ENCODE peak calls at places on chromosome 1, in five cellular contexts. F is body of pancreas, A is ovary, B is fibroblast of the aortic adventitia, O is epithelial cell of proximal tubule. N is an unnamed sample.

GRCh38 chr1:89274431-89274857 is 1.8 kb upstream of the GBP5 start:
- DNase-seq in F (no peak), A (peak), B (peak), O (peak), N (peak)

GRCh38 chr1:24952413-24952841 is 22.4 kb upstream of the RUNX3 start:
- DNase-seq in F (no peak), A (no peak), B (no peak), O (no peak), N (no peak)

GRCh38 chr1:224884428-224884827 is 45.0 kb upstream of the DNAH14 start:
- DNase-seq in F (no peak), A (no peak), B (peak), O (no peak), N (no peak)

GRCh38 chr1:27520651-27521050 is 30.7 kb upstream of the WASF2 start:
- DNase-seq in F (no peak), A (no peak), B (no peak), O (no peak), N (no peak)

GRCh38 chr1:147719029-147719703 is 41.2 kb downstream of the GJA5 start:
- DNase-seq in F (no peak), A (no peak), B (no peak), O (no peak), N (no peak)

GRCh38 chr1:229699613-229700242 is 73.7 kb downstream of the URB2 start:
- DNase-seq in F (no peak), A (no peak), B (peak), O (no peak), N (peak)

GRCh38 chr1:1381294-1381693 is 6.3 kb upstream of the AURKAIP1 start:
- DNase-seq in F (no peak), A (no peak), B (no peak), O (no peak), N (no peak)

GRCh38 chr1:33802268-33802667 is 61.6 kb upstream of the HMGB4 start:
- DNase-seq in F (no peak), A (no peak), B (no peak), O (no peak), N (no peak)

GRCh38 chr1:107141491-107142369 is 891 bp downstream of the NTNG1 start:
- DNase-seq in F (peak), A (no peak), B (peak), O (peak), N (peak)

GRCh38 chr1:233406339-233406960 is 78.9 kb downstream of the MAP3K21 start:
- DNase-seq in F (no peak), A (no peak), B (no peak), O (no peak), N (no peak)

GRCh38 chr1:36771678-36772284 is 262.5 kb downstream of the GRIK3 start:
- DNase-seq in F (no peak), A (no peak), B (no peak), O (no peak), N (no peak)

GRCh38 chr1:13922440-13922839 is 222.5 kb downstream of the PRDM2 start:
- DNase-seq in F (no peak), A (no peak), B (no peak), O (no peak), N (no peak)

GRCh38 chr1:30957560-30958222 is 49.1 kb upstream of the SDC3 start:
- DNase-seq in F (no peak), A (no peak), B (no peak), O (no peak), N (no peak)

GRCh38 chr1:205491794-205492193 is 12.7 kb upstream of the CDK18 start:
- DNase-seq in F (no peak), A (no peak), B (peak), O (no peak), N (no peak)

GRCh38 chr1:7302873-7303272 is 468.2 kb upstream of the VAMP3 start:
- DNase-seq in F (no peak), A (no peak), B (no peak), O (no peak), N (no peak)
- TF ChIP-seq CTCF in F (no peak), A (no peak), B (peak), O (no peak), N (peak)

DNA sequence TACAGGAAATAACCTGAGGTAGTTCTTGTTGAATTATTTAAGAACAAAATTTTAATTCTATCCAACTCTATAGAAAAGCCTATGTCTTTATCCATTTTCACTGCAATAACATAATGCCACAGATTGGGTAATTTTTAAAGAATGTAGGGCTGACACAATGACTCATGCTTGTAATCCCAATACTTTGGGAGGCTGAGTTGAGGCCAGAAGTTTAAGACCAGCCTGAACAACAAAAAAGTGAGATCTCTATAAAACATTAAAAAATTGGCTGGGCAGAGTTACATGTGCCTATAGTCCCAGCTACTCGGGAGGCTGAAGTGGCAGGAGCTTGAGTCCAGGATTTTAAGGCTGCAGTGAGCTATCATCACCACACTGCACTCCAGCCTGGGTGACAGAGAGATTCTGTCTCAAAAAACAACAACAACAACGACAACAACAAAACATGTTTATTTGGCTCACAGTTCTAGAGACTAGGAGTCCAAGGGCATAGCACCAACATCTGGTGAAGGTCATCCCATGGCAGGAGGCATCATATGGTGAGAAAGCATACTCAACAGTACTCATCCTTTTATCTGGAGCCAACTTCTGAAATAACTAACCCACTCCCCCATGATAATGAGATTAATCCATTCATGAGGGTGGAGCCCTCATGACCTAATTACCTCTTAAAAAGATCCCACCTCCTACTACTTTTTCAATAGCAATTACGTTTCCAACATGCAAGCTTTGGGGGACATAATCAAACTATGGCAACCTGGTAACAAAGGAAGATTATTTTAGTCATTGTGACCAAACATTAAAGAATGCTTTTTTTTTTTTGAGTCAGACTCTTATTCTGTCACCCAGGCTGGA is 59.6 kb downstream of the ABL2 start:
- DNase-seq in F (no peak), A (no peak), B (peak), O (no peak), N (peak)
- H3K4me3 ChIP-seq in F (no peak), A (no peak), B (no peak), O (no peak), N (no peak)

GRCh38 chr1:14925336-14926136 is 228.0 kb upstream of the TMEM51 start:
- DNase-seq in F (no peak), A (no peak), B (no peak), O (no peak), N (no peak)
- TF ChIP-seq CTCF in F (no peak), A (no peak), B (peak), O (peak), N (peak)

GRCh38 chr1:204417231-204417997 is 5.8 kb upstream of the PPP1R15B start:
- DNase-seq in F (peak), A (peak), B (peak), O (peak), N (peak)
- H3K4me3 ChIP-seq in F (no peak), A (no peak), B (peak), O (peak), N (no peak)

GRCh38 chr1:90955769-90956168 is 66.1 kb downstream of the ZNF644 start:
- DNase-seq in F (no peak), A (no peak), B (no peak), O (no peak), N (no peak)

GRCh38 chr1:90952906-90953305 is 68.9 kb downstream of the ZNF644 start:
- DNase-seq in F (no peak), A (no peak), B (no peak), O (no peak), N (no peak)

GRCh38 chr1:90946630-90947029 is 75.2 kb downstream of the ZNF644 start:
- DNase-seq in F (no peak), A (no peak), B (no peak), O (no peak), N (no peak)

GRCh38 chr1:90948301-90948700 is 73.5 kb downstream of the ZNF644 start:
- DNase-seq in F (no peak), A (no peak), B (no peak), O (no peak), N (no peak)

DNA sequence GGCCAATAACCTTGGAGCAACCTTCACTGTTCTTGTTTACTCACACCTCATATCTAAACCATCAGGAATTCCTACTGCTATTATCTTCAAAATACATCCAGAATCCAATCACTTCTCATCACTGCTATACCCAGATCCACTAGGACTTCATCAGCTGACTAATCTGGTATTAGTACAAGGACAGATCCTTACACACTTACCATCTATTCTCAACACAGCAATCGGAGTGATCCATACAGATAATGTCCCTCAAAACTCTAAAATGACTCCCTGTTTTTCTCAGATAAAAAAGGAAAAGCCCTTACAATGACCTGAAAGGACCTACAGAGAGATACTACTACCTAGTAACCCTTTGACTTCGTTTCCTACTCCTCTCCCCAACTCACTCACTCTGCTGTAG is 70.8 kb downstream of the ZNF644 start:
- DNase-seq in F (no peak), A (no peak), B (no peak), O (no peak), N (no peak)
- TF ChIP-seq CTCF in F (no peak), A (no peak), B (no peak), O (no peak), N (no peak)

GRCh38 chr1:67431869-67432578 is 1.8 kb upstream of the SERBP1 start:
- DNase-seq in F (no peak), A (no peak), B (no peak), O (no peak), N (no peak)
- H3K4me3 ChIP-seq in F (no peak), A (peak), B (peak), O (peak), N (no peak)

DNA sequence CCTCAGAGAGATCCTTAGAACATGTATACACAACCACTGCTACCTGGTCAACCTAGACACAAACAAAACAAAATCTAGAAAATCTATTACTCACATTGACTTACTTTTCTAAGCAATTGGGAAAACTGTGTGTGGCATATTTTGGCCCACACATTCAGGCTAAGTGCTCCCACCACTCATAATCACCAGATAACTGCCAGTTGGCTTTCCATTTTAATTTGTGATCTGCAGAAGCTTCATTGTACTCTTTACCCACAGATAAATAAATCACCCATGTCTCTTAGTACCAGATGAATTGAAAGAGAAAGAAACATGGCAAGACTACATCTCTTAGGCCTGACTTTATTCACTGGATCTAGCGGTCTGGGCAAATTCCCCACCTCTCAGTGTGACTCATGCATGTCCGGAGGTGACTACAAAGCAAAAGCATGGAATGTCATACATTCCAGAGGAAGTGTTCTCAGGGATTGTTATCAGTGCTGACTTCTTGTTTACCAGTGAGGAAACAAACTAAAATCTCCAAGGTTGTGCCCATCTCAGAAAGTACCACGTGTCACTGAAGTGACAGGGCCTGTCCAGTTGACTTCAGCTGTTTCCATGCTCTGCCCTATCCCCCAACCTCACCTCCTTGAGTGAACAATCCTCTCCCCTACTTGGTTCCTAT is 52.4 kb upstream of the BCL10 start:
- DNase-seq in F (no peak), A (no peak), B (peak), O (peak), N (peak)
- TF ChIP-seq CTCF in F (no peak), A (no peak), B (no peak), O (no peak), N (no peak)

N was measured in astrocyte of the spinal cord.